ENCODE peak calls at places on chromosomes 6 and 20, in four cellular contexts. O is Peyer's patch, W is spleen, B is ovary. P is an unnamed sample.

GRCh38 chr20:48455606-48456360 is 372.0 kb downstream of the PREX1 start:
- DNase-seq in O (no peak), W (no peak), B (no peak), P (no peak)

GRCh38 chr20:63692436-63693078 is 3.9 kb upstream of the TNFRSF6B start:
- DNase-seq in W (peak; percentile 65), B (no peak), O (peak; percentile 55), P (no peak)

GRCh38 chr6:5094327-5094726 is 9.2 kb downstream of the PPP1R3G start:
- DNase-seq in B (no peak), W (no peak), O (no peak), P (no peak)

GRCh38 chr20:48959902-48960550 is 38.5 kb downstream of the ARFGEF2 start:
- DNase-seq in B (no peak), W (no peak), O (no peak), P (no peak)

GRCh38 chr6:45026003-45026516 is 302.1 kb upstream of the RUNX2 start:
- DNase-seq in O (no peak), B (no peak), W (no peak), P (no peak)

GRCh38 chr20:61218886-61219480 is 33.1 kb upstream of the CDH4 start:
- DNase-seq in B (no peak), W (no peak), O (no peak), P (no peak)

GRCh38 chr20:58840816-58841538 is 9.7 kb downstream of the GNAS-AS1 start:
- DNase-seq in W (no peak), O (no peak), B (no peak), P (no peak)

GRCh38 chr6:11702039-11702795 is 76.4 kb downstream of the ADTRP start:
- DNase-seq in W (no peak), B (no peak), O (no peak), P (no peak)

GRCh38 chr6:101069191-101069795 is 188.2 kb upstream of the ASCC3 start:
- DNase-seq in W (no peak), B (no peak), O (no peak), P (no peak)

GRCh38 chr6:148548065-148548748 is 198.6 kb upstream of the UST start:
- DNase-seq in W (no peak), B (no peak), O (no peak), P (no peak)

GRCh38 chr20:13458860-13459451 is 179.8 kb downstream of the TASP1 start:
- DNase-seq in O (no peak), B (no peak), W (no peak), P (no peak)

GRCh38 chr6:131966443-131966842 is 15.3 kb upstream of the CCN2 start:
- DNase-seq in W (no peak), B (no peak), O (no peak), P (no peak)

GRCh38 chr6:7050911-7051779 is 56.6 kb upstream of the RREB1 start:
- DNase-seq in B (peak; percentile 38), W (peak; percentile 91), O (peak; percentile 85), P (peak; percentile 69)

GRCh38 chr20:845226-845868 is 11.8 kb downstream of the FAM110A start:
- DNase-seq in O (no peak), B (no peak), W (peak; percentile 83), P (no peak)

GRCh38 chr6:132215805-132216204 is 185.5 kb downstream of the MOXD1 start:
- DNase-seq in W (no peak), O (no peak), B (no peak), P (no peak)

GRCh38 chr6:150857906-150858365 is 7.6 kb upstream of the MTHFD1L start:
- DNase-seq in O (no peak), B (no peak), W (no peak), P (no peak)

GRCh38 chr6:111129003-111129402 is 41.7 kb downstream of the SLC16A10 start:
- DNase-seq in B (peak; percentile 24), W (no peak), O (no peak), P (peak; percentile 66)

GRCh38 chr6:168880271-168880670 is 373.4 kb downstream of the THBS2 start:
- DNase-seq in B (no peak), W (no peak), O (no peak), P (no peak)

GRCh38 chr6:30029587-30029986 is 31.5 kb upstream of the POLR1H start:
- DNase-seq in W (no peak), O (no peak), B (no peak), P (no peak)

GRCh38 chr6:15948930-15949900 is 179.7 kb upstream of the MYLIP start:
- DNase-seq in W (no peak), B (no peak), O (no peak), P (no peak)

GRCh38 chr20:44644384-44645131 is 6.9 kb downstream of the ADA start:
- DNase-seq in B (no peak), O (no peak), W (no peak), P (no peak)

GRCh38 chr20:57654998-57655811 is 35.0 kb upstream of the ZBP1 start:
- DNase-seq in O (peak; percentile 36), W (peak; percentile 70), B (no peak), P (no peak)

GRCh38 chr6:20182926-20183521 is 29.2 kb downstream of the MBOAT1 start:
- DNase-seq in W (no peak), O (peak; percentile 87), B (no peak), P (no peak)

GRCh38 chr6:20931093-20931492 is 396.8 kb downstream of the CDKAL1 start:
- DNase-seq in W (no peak), O (no peak), B (no peak), P (no peak)

GRCh38 chr6:2228392-2228791 is 17.0 kb downstream of the GMDS start:
- DNase-seq in B (no peak), O (no peak), W (no peak), P (no peak)

GRCh38 chr6:87103977-87104601 is 9.2 kb upstream of the CGA start:
- DNase-seq in B (no peak), O (no peak), W (no peak), P (no peak)

GRCh38 chr6:227812-228338 is 64.4 kb upstream of the DUSP22 start:
- DNase-seq in B (no peak), O (no peak), W (no peak), P (no peak)

GRCh38 chr6:129488313-129488712 is 221.7 kb downstream of the ARHGAP18 start:
- DNase-seq in B (no peak), O (no peak), W (no peak), P (no peak)

GRCh38 chr6:129492260-129492659 is 217.7 kb downstream of the ARHGAP18 start:
- DNase-seq in O (no peak), B (no peak), W (no peak), P (no peak)

GRCh38 chr6:129489215-129489765 is 220.7 kb downstream of the ARHGAP18 start:
- DNase-seq in O (no peak), W (no peak), B (no peak), P (no peak)

GRCh38 chr6:129491436-129491835 is 218.5 kb downstream of the ARHGAP18 start:
- DNase-seq in B (no peak), W (no peak), O (no peak), P (no peak)

DNA sequence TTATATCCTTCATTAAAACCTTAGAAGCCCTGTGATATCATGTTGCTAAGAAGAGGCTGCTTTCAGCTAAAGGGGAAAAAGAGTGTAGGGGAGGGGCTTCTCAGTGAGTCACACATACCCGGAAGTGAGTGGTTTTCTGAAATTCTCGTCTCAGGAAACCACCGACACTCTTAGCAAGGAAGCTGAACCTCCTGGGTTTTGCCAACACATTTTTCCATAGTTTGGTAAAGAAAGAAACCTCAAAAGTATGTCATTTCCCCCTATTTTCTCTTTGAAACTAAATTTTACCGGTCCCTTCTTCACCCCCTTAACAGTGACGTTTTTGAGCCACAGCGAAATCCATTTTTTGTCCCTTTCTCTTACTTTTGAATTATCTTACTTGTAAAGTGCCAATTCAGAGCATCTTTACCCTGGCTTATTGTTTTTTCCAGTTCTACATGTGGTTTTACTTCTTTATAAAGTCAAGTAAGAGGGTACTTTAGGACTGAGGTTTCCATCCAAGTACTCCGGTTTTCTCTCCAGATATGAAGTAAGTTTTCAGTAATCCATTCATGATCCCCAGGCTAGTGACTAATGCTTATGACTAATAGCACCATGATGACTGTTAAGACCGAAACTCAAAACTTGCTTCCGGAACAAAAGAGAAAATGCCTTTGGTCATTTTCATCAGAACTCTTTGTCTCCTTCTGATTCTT is 219.3 kb downstream of the ARHGAP18 start:
- DNase-seq in B (peak; percentile 46), W (no peak), O (no peak), P (no peak)
- TF ChIP-seq POLR2A in B (no peak), W (no peak), O (no peak), P (no peak)

GRCh38 chr6:129684323-129684884 is 25.6 kb downstream of the ARHGAP18 start:
- DNase-seq in W (no peak), B (no peak), O (no peak), P (no peak)

GRCh38 chr6:129686941-129687627 is 22.9 kb downstream of the ARHGAP18 start:
- DNase-seq in W (no peak), B (no peak), O (no peak), P (no peak)

GRCh38 chr6:129683606-129684322 is 26.2 kb downstream of the ARHGAP18 start:
- DNase-seq in O (no peak), W (peak; percentile 91), B (peak; percentile 47), P (peak; percentile 71)

GRCh38 chr6:129685640-129686031 is 24.3 kb downstream of the ARHGAP18 start:
- DNase-seq in B (no peak), W (no peak), O (no peak), P (no peak)

DNA sequence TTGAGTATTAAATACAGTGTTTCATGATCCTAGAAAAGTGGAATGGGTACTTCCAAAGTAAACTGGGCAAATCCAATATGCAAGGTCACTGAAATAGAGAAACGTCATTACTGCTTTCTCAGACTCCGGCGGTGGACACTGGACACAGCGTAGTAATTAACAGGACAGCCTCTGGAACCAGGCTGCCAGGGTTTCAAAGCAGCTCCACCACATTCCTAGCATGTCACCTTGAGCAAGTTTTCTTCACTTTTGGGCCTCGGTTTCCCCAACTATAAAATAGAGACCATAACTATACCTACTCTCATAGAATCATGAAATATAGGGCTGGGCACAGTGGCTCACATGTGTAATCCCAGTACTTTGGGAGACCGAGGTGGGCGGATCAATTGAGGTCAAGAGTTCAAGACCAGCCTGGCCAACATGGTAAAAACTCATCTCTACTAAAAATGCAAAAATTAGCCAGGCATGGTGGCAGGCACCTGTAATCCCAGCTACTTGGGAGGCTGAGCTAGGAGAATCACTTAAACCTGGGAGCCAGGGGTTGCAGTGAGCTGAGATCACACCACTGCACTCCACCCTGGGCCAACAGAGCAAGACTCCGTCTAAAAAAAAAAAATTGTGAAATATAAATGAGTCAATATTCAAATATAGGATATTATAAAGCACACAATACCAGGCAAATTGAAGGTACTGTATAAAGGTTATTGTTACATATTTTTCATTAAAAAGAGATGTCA is 24.9 kb downstream of the ARHGAP18 start:
- DNase-seq in W (no peak), O (no peak), B (no peak), P (no peak)
- H3K4me1 ChIP-seq in W (peaks cover 88% of the 10 kb centered on the region), O (peaks cover 11% of the 10 kb centered on the region), B (peaks cover 4% of the 10 kb centered on the region), P (no peaks in the 10 kb centered on the region)

DNA sequence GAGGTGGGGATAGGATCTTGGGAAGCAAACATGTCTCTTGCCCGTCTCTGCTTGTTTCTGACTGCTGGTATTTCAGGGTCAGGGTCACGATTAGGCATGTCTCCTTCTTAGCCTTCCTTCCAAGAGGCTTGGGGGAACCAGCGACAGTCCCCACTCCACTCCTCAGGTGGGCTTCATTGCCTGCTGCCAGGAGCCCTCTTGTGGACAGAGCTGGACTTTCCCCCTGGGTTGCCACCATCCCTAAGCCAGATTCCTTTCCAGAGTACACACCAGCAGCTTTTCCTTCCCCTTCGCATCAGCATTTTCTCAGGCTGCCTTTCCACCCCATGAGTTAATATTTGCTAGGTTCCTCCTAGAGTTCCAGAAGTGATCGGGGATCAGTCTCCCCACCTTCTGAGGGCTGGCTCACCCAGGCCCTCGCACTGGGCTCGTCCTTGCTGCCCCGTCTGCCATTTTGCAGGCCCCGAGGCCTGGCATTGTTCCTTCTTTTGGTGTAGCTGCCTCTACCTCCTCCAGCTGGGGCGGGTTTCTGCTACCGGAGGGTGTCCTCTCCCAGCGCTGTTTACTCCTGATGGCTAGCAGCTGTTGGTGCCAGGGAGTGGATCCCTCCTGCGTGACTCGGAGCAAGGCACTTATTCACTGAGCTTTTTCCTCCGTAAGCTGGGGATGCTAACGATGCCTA is 8.8 kb upstream of the C20orf144 start:
- DNase-seq in O (peak; percentile 71), B (peak; percentile 83), W (peak; percentile 79), P (no peak)
- TF ChIP-seq CTCF in O (peak; percentile 61), B (peak; percentile 82), W (peak; percentile 68), P (peak; percentile 69)

GRCh38 chr20:45910670-45911485 is 1.1 kb downstream of the PLTP start:
- DNase-seq in B (peak; percentile 100), O (peak; percentile 91), W (peak; percentile 97), P (peak; percentile 93)
- TF ChIP-seq POLR2A in B (peak; percentile 86), O (no peak), W (no peak), P (peak; percentile 32)

P was measured in right lobe of liver.